ENCODE peak calls at places on chromosomes 3 and 15, in ten cellular contexts. One of them, this sample, is unnamed.
A peak's percentile ranks its signal among the peaks of the same experiment; 100 is the strongest.

GRCh38 chr3:60079076-60079475 is 1029.3 kb upstream of the CFAP20DC start:
- DNase-seq in GM06990: no peak
- DNase-seq in sigmoid colon: no peak
- DNase-seq in IMR-90: no peak
- DNase-seq in PC-9: no peak
- DNase-seq in left lung: no peak
- DNase-seq in spleen: no peak
- DNase-seq in HepG2: no peak
- DNase-seq in heart right ventricle: no peak
- DNase-seq in upper lobe of right lung: no peak
- DNase-seq in this sample: no peak

GRCh38 chr15:34367128-34368081 is at the start of gene LPCAT4:
- DNase-seq in GM06990: peak; percentile 95
- DNase-seq in sigmoid colon: peak; percentile 94
- DNase-seq in IMR-90: peak; percentile 80
- DNase-seq in PC-9: peak; percentile 85
- DNase-seq in left lung: peak; percentile 90
- DNase-seq in spleen: peak; percentile 99
- DNase-seq in HepG2: peak; percentile 66
- DNase-seq in heart right ventricle: peak; percentile 88
- DNase-seq in upper lobe of right lung: peak; percentile 95
- DNase-seq in this sample: peak; percentile 90

GRCh38 chr15:59174846-59175831 is 31.5 kb upstream of the LDHAL6B start:
- DNase-seq in GM06990: peak; percentile 42
- DNase-seq in sigmoid colon: peak; percentile 66
- DNase-seq in IMR-90: peak; percentile 87
- DNase-seq in PC-9: peak; percentile 24
- DNase-seq in left lung: peak; percentile 60
- DNase-seq in spleen: no peak
- DNase-seq in HepG2: peak; percentile 47
- DNase-seq in heart right ventricle: peak; percentile 44
- DNase-seq in upper lobe of right lung: peak; percentile 67
- DNase-seq in this sample: peak; percentile 52

GRCh38 chr3:184760337-184761119 is 48.7 kb upstream of the MAGEF1 start:
- DNase-seq in GM06990: no peak
- DNase-seq in sigmoid colon: no peak
- DNase-seq in IMR-90: no peak
- DNase-seq in PC-9: no peak
- DNase-seq in left lung: no peak
- DNase-seq in spleen: peak; percentile 49
- DNase-seq in HepG2: no peak
- DNase-seq in heart right ventricle: no peak
- DNase-seq in upper lobe of right lung: no peak
- DNase-seq in this sample: no peak

GRCh38 chr15:25710184-25710583 is 152.9 kb downstream of the ATP10A start:
- DNase-seq in GM06990: no peak
- DNase-seq in sigmoid colon: peak; percentile 68
- DNase-seq in IMR-90: no peak
- DNase-seq in PC-9: peak; percentile 20
- DNase-seq in left lung: no peak
- DNase-seq in spleen: peak; percentile 80
- DNase-seq in HepG2: peak; percentile 18
- DNase-seq in heart right ventricle: peak; percentile 25
- DNase-seq in upper lobe of right lung: peak; percentile 83
- DNase-seq in this sample: peak; percentile 57

GRCh38 chr3:4533489-4534443 is 40.6 kb downstream of the ITPR1 start:
- DNase-seq in GM06990: no peak
- DNase-seq in sigmoid colon: no peak
- DNase-seq in IMR-90: no peak
- DNase-seq in PC-9: peak; percentile 27
- DNase-seq in left lung: peak; percentile 74
- DNase-seq in spleen: no peak
- DNase-seq in HepG2: peak; percentile 48
- DNase-seq in heart right ventricle: peak; percentile 30
- DNase-seq in upper lobe of right lung: peak; percentile 71
- DNase-seq in this sample: peak; percentile 97

GRCh38 chr3:71956716-71957115 is 171.8 kb upstream of the PROK2 start:
- DNase-seq in GM06990: no peak
- DNase-seq in sigmoid colon: no peak
- DNase-seq in IMR-90: no peak
- DNase-seq in PC-9: no peak
- DNase-seq in left lung: no peak
- DNase-seq in spleen: no peak
- DNase-seq in HepG2: no peak
- DNase-seq in heart right ventricle: no peak
- DNase-seq in upper lobe of right lung: no peak
- DNase-seq in this sample: no peak

GRCh38 chr3:28940530-28940929 is 340.3 kb upstream of the RBMS3 start:
- DNase-seq in GM06990: peak; percentile 69
- DNase-seq in sigmoid colon: no peak
- DNase-seq in IMR-90: peak; percentile 92
- DNase-seq in PC-9: no peak
- DNase-seq in left lung: no peak
- DNase-seq in spleen: no peak
- DNase-seq in HepG2: no peak
- DNase-seq in heart right ventricle: no peak
- DNase-seq in upper lobe of right lung: no peak
- DNase-seq in this sample: no peak

GRCh38 chr3:72010044-72010443 is 225.1 kb upstream of the PROK2 start:
- DNase-seq in GM06990: peak; percentile 34
- DNase-seq in sigmoid colon: no peak
- DNase-seq in IMR-90: no peak
- DNase-seq in PC-9: no peak
- DNase-seq in left lung: no peak
- DNase-seq in spleen: no peak
- DNase-seq in HepG2: no peak
- DNase-seq in heart right ventricle: no peak
- DNase-seq in upper lobe of right lung: no peak
- DNase-seq in this sample: no peak

GRCh38 chr3:9397911-9398714 is 698 bp downstream of the SETD5 start:
- DNase-seq in GM06990: peak; percentile 55
- DNase-seq in sigmoid colon: peak; percentile 79
- DNase-seq in IMR-90: peak; percentile 29
- DNase-seq in PC-9: peak; percentile 23
- DNase-seq in left lung: peak; percentile 50
- DNase-seq in spleen: peak; percentile 94
- DNase-seq in HepG2: peak; percentile 40
- DNase-seq in heart right ventricle: peak; percentile 47
- DNase-seq in upper lobe of right lung: peak; percentile 68
- DNase-seq in this sample: peak; percentile 55

GRCh38 chr3:177589041-177589650 is 391.9 kb upstream of the TBL1XR1 start:
- DNase-seq in GM06990: no peak
- DNase-seq in sigmoid colon: no peak
- DNase-seq in IMR-90: no peak
- DNase-seq in PC-9: no peak
- DNase-seq in left lung: no peak
- DNase-seq in spleen: no peak
- DNase-seq in HepG2: no peak
- DNase-seq in heart right ventricle: no peak
- DNase-seq in upper lobe of right lung: no peak
- DNase-seq in this sample: no peak

GRCh38 chr3:62414786-62415185 is 41.4 kb upstream of the FEZF2 start:
- DNase-seq in GM06990: no peak
- DNase-seq in sigmoid colon: no peak
- DNase-seq in IMR-90: no peak
- DNase-seq in PC-9: no peak
- DNase-seq in left lung: no peak
- DNase-seq in spleen: no peak
- DNase-seq in HepG2: no peak
- DNase-seq in heart right ventricle: no peak
- DNase-seq in upper lobe of right lung: no peak
- DNase-seq in this sample: no peak

GRCh38 chr3:171781711-171782127 is 28.6 kb downstream of the PLD1 start:
- DNase-seq in GM06990: no peak
- DNase-seq in sigmoid colon: no peak
- DNase-seq in IMR-90: peak; percentile 94
- DNase-seq in PC-9: no peak
- DNase-seq in left lung: no peak
- DNase-seq in spleen: no peak
- DNase-seq in HepG2: peak; percentile 21
- DNase-seq in heart right ventricle: no peak
- DNase-seq in upper lobe of right lung: no peak
- DNase-seq in this sample: no peak

GRCh38 chr3:65955792-65956477 is 82.8 kb downstream of the MAGI1 start:
- DNase-seq in GM06990: no peak
- DNase-seq in sigmoid colon: no peak
- DNase-seq in IMR-90: peak; percentile 88
- DNase-seq in PC-9: no peak
- DNase-seq in left lung: no peak
- DNase-seq in spleen: no peak
- DNase-seq in HepG2: peak; percentile 93
- DNase-seq in heart right ventricle: no peak
- DNase-seq in upper lobe of right lung: no peak
- DNase-seq in this sample: no peak

GRCh38 chr3:51390186-51390585 is 899 bp upstream of the RBM15B start:
- DNase-seq in GM06990: no peak
- DNase-seq in sigmoid colon: no peak
- DNase-seq in IMR-90: no peak
- DNase-seq in PC-9: no peak
- DNase-seq in left lung: no peak
- DNase-seq in spleen: no peak
- DNase-seq in HepG2: no peak
- DNase-seq in heart right ventricle: no peak
- DNase-seq in upper lobe of right lung: no peak
- DNase-seq in this sample: no peak

GRCh38 chr3:51391566-51392300 is 648 bp downstream of the RBM15B start:
- DNase-seq in GM06990: peak; percentile 72
- DNase-seq in sigmoid colon: no peak
- DNase-seq in IMR-90: peak; percentile 28
- DNase-seq in PC-9: no peak
- DNase-seq in left lung: no peak
- DNase-seq in spleen: peak; percentile 92
- DNase-seq in HepG2: no peak
- DNase-seq in heart right ventricle: no peak
- DNase-seq in upper lobe of right lung: peak; percentile 78
- DNase-seq in this sample: peak; percentile 27

GRCh38 chr3:51391075-51391565 is at the start of gene RBM15B:
- DNase-seq in GM06990: peak; percentile 99
- DNase-seq in sigmoid colon: peak; percentile 99
- DNase-seq in IMR-90: peak; percentile 96
- DNase-seq in PC-9: peak; percentile 97
- DNase-seq in left lung: peak; percentile 99
- DNase-seq in spleen: peak; percentile 100
- DNase-seq in HepG2: peak; percentile 90
- DNase-seq in heart right ventricle: peak; percentile 97
- DNase-seq in upper lobe of right lung: peak; percentile 99
- DNase-seq in this sample: peak; percentile 99

GRCh38 chr3:51389423-51390183 is 1.5 kb upstream of the RBM15B start:
- DNase-seq in GM06990: no peak
- DNase-seq in sigmoid colon: no peak
- DNase-seq in IMR-90: peak; percentile 50
- DNase-seq in PC-9: no peak
- DNase-seq in left lung: no peak
- DNase-seq in spleen: peak; percentile 84
- DNase-seq in HepG2: peak; percentile 42
- DNase-seq in heart right ventricle: peak; percentile 37
- DNase-seq in upper lobe of right lung: peak; percentile 77
- DNase-seq in this sample: peak; percentile 37

GRCh38 chr3:51390600-51391074 is 448 bp upstream of the RBM15B start:
- DNase-seq in GM06990: no peak
- DNase-seq in sigmoid colon: no peak
- DNase-seq in IMR-90: no peak
- DNase-seq in PC-9: no peak
- DNase-seq in left lung: no peak
- DNase-seq in spleen: no peak
- DNase-seq in HepG2: no peak
- DNase-seq in heart right ventricle: no peak
- DNase-seq in upper lobe of right lung: no peak
- DNase-seq in this sample: no peak
- H3K4me3 ChIP-seq in GM06990: peak overlapping the region; percentile 51
- H3K4me3 ChIP-seq in sigmoid colon: peak overlapping the region; percentile 87
- H3K4me3 ChIP-seq in IMR-90: peak overlapping the region; percentile 39
- H3K4me3 ChIP-seq in PC-9: peak overlapping the region; percentile 51
- H3K4me3 ChIP-seq in left lung: peak overlapping the region; percentile 72
- H3K4me3 ChIP-seq in spleen: peak overlapping the region; percentile 64
- H3K4me3 ChIP-seq in HepG2: no peak overlapping the region
- H3K4me3 ChIP-seq in heart right ventricle: peak overlapping the region; percentile 65
- H3K4me3 ChIP-seq in upper lobe of right lung: peak overlapping the region; percentile 72
- H3K4me3 ChIP-seq in this sample: peak overlapping the region; percentile 71

GRCh38 chr3:14490255-14490654 is 49.9 kb downstream of the GRIP2 start:
- DNase-seq in GM06990: no peak
- DNase-seq in sigmoid colon: no peak
- DNase-seq in IMR-90: no peak
- DNase-seq in PC-9: no peak
- DNase-seq in left lung: no peak
- DNase-seq in spleen: peak; percentile 52
- DNase-seq in HepG2: no peak
- DNase-seq in heart right ventricle: no peak
- DNase-seq in upper lobe of right lung: peak; percentile 57
- DNase-seq in this sample: no peak
- H3K27me3 ChIP-seq in GM06990: no peaks in the 10 kb centered on the region
- H3K27me3 ChIP-seq in sigmoid colon: no peaks in the 10 kb centered on the region
- H3K27me3 ChIP-seq in IMR-90: no peaks in the 10 kb centered on the region
- H3K27me3 ChIP-seq in PC-9: no peaks in the 10 kb centered on the region
- H3K27me3 ChIP-seq in left lung: no peaks in the 10 kb centered on the region
- H3K27me3 ChIP-seq in spleen: no peaks in the 10 kb centered on the region
- H3K27me3 ChIP-seq in HepG2: no peaks in the 10 kb centered on the region
- H3K27me3 ChIP-seq in heart right ventricle: no peaks in the 10 kb centered on the region
- H3K27me3 ChIP-seq in upper lobe of right lung: no peaks in the 10 kb centered on the region
- H3K27me3 ChIP-seq in this sample: no peaks in the 10 kb centered on the region

GRCh38 chr15:28873585-28874139 is 12.1 kb upstream of the APBA2 start:
- DNase-seq in GM06990: no peak
- DNase-seq in sigmoid colon: no peak
- DNase-seq in IMR-90: no peak
- DNase-seq in PC-9: no peak
- DNase-seq in left lung: no peak
- DNase-seq in spleen: peak; percentile 39
- DNase-seq in HepG2: no peak
- DNase-seq in heart right ventricle: no peak
- DNase-seq in upper lobe of right lung: no peak
- DNase-seq in this sample: no peak
- TF ChIP-seq CTCF in GM06990: no peak
- TF ChIP-seq CTCF in sigmoid colon: no peak
- TF ChIP-seq CTCF in IMR-90: peak; percentile 12
- TF ChIP-seq CTCF in PC-9: no peak
- TF ChIP-seq CTCF in left lung: no peak
- TF ChIP-seq CTCF in spleen: no peak
- TF ChIP-seq CTCF in HepG2: peak; percentile 41
- TF ChIP-seq CTCF in heart right ventricle: no peak
- TF ChIP-seq CTCF in upper lobe of right lung: no peak
- TF ChIP-seq CTCF in this sample: no peak

GRCh38 chr3:145188079-145188785 is 972.8 kb downstream of the PLOD2 start:
- DNase-seq in GM06990: no peak
- DNase-seq in sigmoid colon: no peak
- DNase-seq in IMR-90: no peak
- DNase-seq in PC-9: no peak
- DNase-seq in left lung: no peak
- DNase-seq in spleen: no peak
- DNase-seq in HepG2: no peak
- DNase-seq in heart right ventricle: no peak
- DNase-seq in upper lobe of right lung: no peak
- DNase-seq in this sample: no peak

GRCh38 chr3:145183261-145183660 is 977.7 kb downstream of the PLOD2 start:
- DNase-seq in GM06990: no peak
- DNase-seq in sigmoid colon: no peak
- DNase-seq in IMR-90: no peak
- DNase-seq in PC-9: no peak
- DNase-seq in left lung: no peak
- DNase-seq in spleen: no peak
- DNase-seq in HepG2: no peak
- DNase-seq in heart right ventricle: no peak
- DNase-seq in upper lobe of right lung: no peak
- DNase-seq in this sample: no peak

GRCh38 chr3:145176907-145177306 is 984.1 kb downstream of the PLOD2 start:
- DNase-seq in GM06990: no peak
- DNase-seq in sigmoid colon: no peak
- DNase-seq in IMR-90: no peak
- DNase-seq in PC-9: no peak
- DNase-seq in left lung: no peak
- DNase-seq in spleen: no peak
- DNase-seq in HepG2: no peak
- DNase-seq in heart right ventricle: no peak
- DNase-seq in upper lobe of right lung: no peak
- DNase-seq in this sample: no peak

GRCh38 chr3:145182196-145182911 is 978.6 kb downstream of the PLOD2 start:
- DNase-seq in GM06990: no peak
- DNase-seq in sigmoid colon: no peak
- DNase-seq in IMR-90: no peak
- DNase-seq in PC-9: no peak
- DNase-seq in left lung: no peak
- DNase-seq in spleen: no peak
- DNase-seq in HepG2: no peak
- DNase-seq in heart right ventricle: no peak
- DNase-seq in upper lobe of right lung: no peak
- DNase-seq in this sample: no peak
- H3K4me3 ChIP-seq in GM06990: peak overlapping the region; percentile 46
- H3K4me3 ChIP-seq in sigmoid colon: peak overlapping the region; percentile 18
- H3K4me3 ChIP-seq in IMR-90: no peak overlapping the region
- H3K4me3 ChIP-seq in PC-9: no peak overlapping the region
- H3K4me3 ChIP-seq in left lung: no peak overlapping the region
- H3K4me3 ChIP-seq in spleen: no peak overlapping the region
- H3K4me3 ChIP-seq in HepG2: no peak overlapping the region
- H3K4me3 ChIP-seq in heart right ventricle: no peak overlapping the region
- H3K4me3 ChIP-seq in upper lobe of right lung: peak overlapping the region; percentile 17
- H3K4me3 ChIP-seq in this sample: no peak overlapping the region